ENCODE peak calls at places on chromosomes 5 and 9, in ten cellular contexts. I, V, E, K, S, O, T, G, A and P are unnamed samples.

GRCh38 chr5:175561085-175561484 is 82.7 kb downstream of the SFXN1 start:
- DNase-seq in I (no peak), V (no peak), E (no peak), K (no peak), S (no peak), O (no peak), T (no peak), G (no peak), A (no peak), P (no peak)

GRCh38 chr5:88145603-88146467 is 122.8 kb downstream of the TMEM161B start:
- DNase-seq in I (no peak), V (no peak), E (peak), K (no peak), S (no peak), O (no peak), T (no peak), G (no peak), A (no peak), P (no peak)

GRCh38 chr5:54243483-54244080 is 66.8 kb downstream of the ARL15 start:
- DNase-seq in I (no peak), V (no peak), E (peak), K (peak), S (peak), O (peak), T (no peak), G (no peak), A (no peak), P (peak)

GRCh38 chr5:104513621-104514020 is 951.0 kb upstream of the NUDT12 start:
- DNase-seq in I (no peak), V (no peak), E (no peak), K (no peak), S (no peak), O (no peak), T (no peak), G (no peak), A (no peak), P (no peak)

GRCh38 chr9:109101202-109101595 is 18.5 kb downstream of the TMEM245 start:
- DNase-seq in I (no peak), V (no peak), E (no peak), K (no peak), S (no peak), O (no peak), T (no peak), G (no peak), A (no peak), P (no peak)

GRCh38 chr9:38269752-38270151 is 122.8 kb upstream of the ALDH1B1 start:
- DNase-seq in I (no peak), V (no peak), E (no peak), K (no peak), S (no peak), O (no peak), T (no peak), G (no peak), A (no peak), P (no peak)

GRCh38 chr9:87609002-87609401 is 111.3 kb downstream of the DAPK1 start:
- DNase-seq in I (no peak), V (no peak), E (no peak), K (no peak), S (no peak), O (no peak), T (no peak), G (no peak), A (no peak), P (no peak)

GRCh38 chr9:101536938-101537337 is 3.3 kb downstream of the RNF20 start:
- DNase-seq in I (no peak), V (no peak), E (peak), K (no peak), S (peak), O (peak), T (no peak), G (no peak), A (no peak), P (peak)

GRCh38 chr9:71353723-71354122 is 232.3 kb upstream of the TRPM3 start:
- DNase-seq in I (no peak), V (no peak), E (no peak), K (no peak), S (peak), O (no peak), T (no peak), G (no peak), A (no peak), P (no peak)

GRCh38 chr5:180831139-180832080 is 28.8 kb upstream of the MGAT1 start:
- DNase-seq in I (peak), V (peak), E (peak), K (peak), S (peak), O (peak), T (peak), G (peak), A (peak), P (peak)
- TF ChIP-seq POLR2A in I (no peak), V (no peak), E (peak), K (peak), S (no peak), O (peak), T (peak), G (peak), A (peak), P (peak)

GRCh38 chr5:61301820-61302563 is 30.1 kb upstream of the ZSWIM6 start:
- DNase-seq in I (peak), V (no peak), E (peak), K (peak), S (peak), O (no peak), T (peak), G (peak), A (no peak), P (no peak)
- TF ChIP-seq POLR2A in I (no peak), V (no peak), E (no peak), K (no peak), S (peak), O (no peak), T (no peak), G (no peak), A (no peak), P (no peak)

GRCh38 chr9:129889936-129890717 is 54.9 kb downstream of the USP20 start:
- DNase-seq in I (peak), V (peak), E (no peak), K (no peak), S (no peak), O (peak), T (no peak), G (peak), A (no peak), P (peak)
- TF ChIP-seq POLR2A in I (no peak), V (no peak), E (no peak), K (no peak), S (no peak), O (no peak), T (no peak), G (no peak), A (no peak), P (no peak)

DNA sequence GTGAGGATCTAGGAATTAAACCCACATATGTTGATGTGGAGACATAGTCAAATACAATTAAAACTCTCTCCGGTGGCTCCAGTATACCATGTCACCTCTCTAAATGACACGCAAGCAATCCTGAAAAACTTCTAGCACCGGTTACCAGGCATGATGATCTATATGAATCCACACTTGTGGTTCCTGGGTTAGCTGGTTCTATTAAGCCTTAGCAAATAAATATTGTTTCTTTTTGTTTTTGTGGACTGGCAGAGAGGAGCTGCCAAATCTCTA is 104.8 kb downstream of the SEC61B start:
- DNase-seq in I (no peak), V (no peak), E (no peak), K (no peak), S (no peak), O (no peak), T (no peak), G (no peak), A (no peak), P (no peak)
- TF ChIP-seq POLR2A in I (no peak), V (no peak), E (no peak), K (no peak), S (no peak), O (no peak), T (no peak), G (no peak), A (no peak), P (no peak)